ENCODE peak calls at places on chromosomes 13 and 19, in eight cellular contexts. One of them, this sample, is unnamed.
A peak's percentile ranks its signal among the peaks of the same experiment; 100 is the strongest.

GRCh38 chr19:30923096-30923495 is 426.1 kb downstream of the TSHZ3 start:
- DNase-seq in mesendoderm: no peak
- DNase-seq in small intestine: no peak
- DNase-seq in IMR-90: no peak
- DNase-seq in CD8-positive, alpha-beta T cell: no peak
- DNase-seq in psoas muscle: no peak
- DNase-seq in prostate gland: no peak
- DNase-seq in cardiac muscle cell: no peak
- DNase-seq in this sample: no peak

GRCh38 chr19:35509861-35510625 is 3.4 kb downstream of the DMKN start:
- DNase-seq in small intestine: peak; percentile 66
- DNase-seq in IMR-90: peak; percentile 22
- DNase-seq in CD8-positive, alpha-beta T cell: peak; percentile 67
- DNase-seq in psoas muscle: peak; percentile 67
- DNase-seq in cardiac muscle cell: peak; percentile 93
- DNase-seq in prostate gland: peak; percentile 84
- DNase-seq in mesendoderm: peak; percentile 95
- DNase-seq in this sample: peak; percentile 93

GRCh38 chr19:48510421-48511268 is 990 bp downstream of the LMTK3 start:
- DNase-seq in psoas muscle: peak; percentile 67
- DNase-seq in small intestine: peak; percentile 55
- DNase-seq in IMR-90: peak; percentile 39
- DNase-seq in CD8-positive, alpha-beta T cell: peak; percentile 67
- DNase-seq in mesendoderm: peak; percentile 82
- DNase-seq in prostate gland: peak; percentile 66
- DNase-seq in cardiac muscle cell: peak; percentile 69
- DNase-seq in this sample: peak; percentile 42

GRCh38 chr13:97189943-97190342 is 32.2 kb upstream of the MBNL2 start:
- DNase-seq in small intestine: no peak
- DNase-seq in prostate gland: no peak
- DNase-seq in CD8-positive, alpha-beta T cell: no peak
- DNase-seq in cardiac muscle cell: no peak
- DNase-seq in mesendoderm: no peak
- DNase-seq in IMR-90: no peak
- DNase-seq in psoas muscle: no peak
- DNase-seq in this sample: no peak

GRCh38 chr19:11286312-11286974 is 9.5 kb upstream of the TSPAN16 start:
- DNase-seq in CD8-positive, alpha-beta T cell: no peak
- DNase-seq in small intestine: no peak
- DNase-seq in psoas muscle: no peak
- DNase-seq in mesendoderm: no peak
- DNase-seq in IMR-90: peak; percentile 58
- DNase-seq in cardiac muscle cell: no peak
- DNase-seq in prostate gland: no peak
- DNase-seq in this sample: no peak

GRCh38 chr13:112587767-112588489 is at the start of gene TUBGCP3:
- DNase-seq in CD8-positive, alpha-beta T cell: peak; percentile 66
- DNase-seq in small intestine: peak; percentile 80
- DNase-seq in cardiac muscle cell: peak; percentile 90
- DNase-seq in psoas muscle: peak; percentile 87
- DNase-seq in prostate gland: peak; percentile 64
- DNase-seq in mesendoderm: peak; percentile 86
- DNase-seq in IMR-90: peak; percentile 78
- DNase-seq in this sample: peak; percentile 86

GRCh38 chr13:85497652-85498051 is 301.6 kb downstream of the SLITRK6 start:
- DNase-seq in mesendoderm: no peak
- DNase-seq in cardiac muscle cell: no peak
- DNase-seq in psoas muscle: no peak
- DNase-seq in small intestine: no peak
- DNase-seq in prostate gland: no peak
- DNase-seq in IMR-90: peak; percentile 97
- DNase-seq in CD8-positive, alpha-beta T cell: no peak
- DNase-seq in this sample: peak; percentile 74

GRCh38 chr19:3801412-3802096 is 15.4 kb upstream of the MATK start:
- DNase-seq in cardiac muscle cell: peak; percentile 32
- DNase-seq in CD8-positive, alpha-beta T cell: peak; percentile 44
- DNase-seq in IMR-90: no peak
- DNase-seq in small intestine: peak; percentile 23
- DNase-seq in psoas muscle: no peak
- DNase-seq in prostate gland: peak; percentile 53
- DNase-seq in mesendoderm: peak; percentile 69
- DNase-seq in this sample: peak; percentile 36

GRCh38 chr19:43628646-43629326 is 9.4 kb upstream of the ZNF428 start:
- DNase-seq in prostate gland: no peak
- DNase-seq in small intestine: no peak
- DNase-seq in CD8-positive, alpha-beta T cell: no peak
- DNase-seq in IMR-90: no peak
- DNase-seq in cardiac muscle cell: no peak
- DNase-seq in mesendoderm: no peak
- DNase-seq in psoas muscle: no peak
- DNase-seq in this sample: no peak

GRCh38 chr13:28313579-28313978 is 175.2 kb downstream of the PAN3 start:
- DNase-seq in IMR-90: peak; percentile 57
- DNase-seq in psoas muscle: no peak
- DNase-seq in small intestine: no peak
- DNase-seq in mesendoderm: peak; percentile 54
- DNase-seq in CD8-positive, alpha-beta T cell: no peak
- DNase-seq in cardiac muscle cell: no peak
- DNase-seq in prostate gland: no peak
- DNase-seq in this sample: no peak

GRCh38 chr19:15200575-15201364 is at the start of gene NOTCH3:
- DNase-seq in mesendoderm: peak; percentile 43
- DNase-seq in prostate gland: no peak
- DNase-seq in CD8-positive, alpha-beta T cell: no peak
- DNase-seq in psoas muscle: no peak
- DNase-seq in small intestine: no peak
- DNase-seq in IMR-90: no peak
- DNase-seq in cardiac muscle cell: peak; percentile 83
- DNase-seq in this sample: no peak

GRCh38 chr19:4496304-4496703 is 22.0 kb downstream of the PLIN4 start:
- DNase-seq in small intestine: no peak
- DNase-seq in psoas muscle: no peak
- DNase-seq in mesendoderm: no peak
- DNase-seq in CD8-positive, alpha-beta T cell: no peak
- DNase-seq in cardiac muscle cell: no peak
- DNase-seq in prostate gland: no peak
- DNase-seq in IMR-90: no peak
- DNase-seq in this sample: no peak

GRCh38 chr19:19371056-19371455 is 34.4 kb upstream of the GATAD2A start:
- DNase-seq in psoas muscle: no peak
- DNase-seq in CD8-positive, alpha-beta T cell: no peak
- DNase-seq in prostate gland: no peak
- DNase-seq in small intestine: no peak
- DNase-seq in cardiac muscle cell: no peak
- DNase-seq in mesendoderm: no peak
- DNase-seq in IMR-90: no peak
- DNase-seq in this sample: peak; percentile 18

GRCh38 chr13:76216729-76217128 is 580.6 kb downstream of the LMO7 start:
- DNase-seq in small intestine: no peak
- DNase-seq in mesendoderm: no peak
- DNase-seq in IMR-90: no peak
- DNase-seq in CD8-positive, alpha-beta T cell: no peak
- DNase-seq in cardiac muscle cell: no peak
- DNase-seq in psoas muscle: no peak
- DNase-seq in prostate gland: no peak
- DNase-seq in this sample: no peak

GRCh38 chr19:23957660-23958281 is 43.1 kb downstream of the ZNF726 start:
- DNase-seq in cardiac muscle cell: no peak
- DNase-seq in mesendoderm: no peak
- DNase-seq in CD8-positive, alpha-beta T cell: no peak
- DNase-seq in prostate gland: no peak
- DNase-seq in IMR-90: peak; percentile 82
- DNase-seq in small intestine: peak; percentile 1
- DNase-seq in psoas muscle: no peak
- DNase-seq in this sample: peak; percentile 76

DNA sequence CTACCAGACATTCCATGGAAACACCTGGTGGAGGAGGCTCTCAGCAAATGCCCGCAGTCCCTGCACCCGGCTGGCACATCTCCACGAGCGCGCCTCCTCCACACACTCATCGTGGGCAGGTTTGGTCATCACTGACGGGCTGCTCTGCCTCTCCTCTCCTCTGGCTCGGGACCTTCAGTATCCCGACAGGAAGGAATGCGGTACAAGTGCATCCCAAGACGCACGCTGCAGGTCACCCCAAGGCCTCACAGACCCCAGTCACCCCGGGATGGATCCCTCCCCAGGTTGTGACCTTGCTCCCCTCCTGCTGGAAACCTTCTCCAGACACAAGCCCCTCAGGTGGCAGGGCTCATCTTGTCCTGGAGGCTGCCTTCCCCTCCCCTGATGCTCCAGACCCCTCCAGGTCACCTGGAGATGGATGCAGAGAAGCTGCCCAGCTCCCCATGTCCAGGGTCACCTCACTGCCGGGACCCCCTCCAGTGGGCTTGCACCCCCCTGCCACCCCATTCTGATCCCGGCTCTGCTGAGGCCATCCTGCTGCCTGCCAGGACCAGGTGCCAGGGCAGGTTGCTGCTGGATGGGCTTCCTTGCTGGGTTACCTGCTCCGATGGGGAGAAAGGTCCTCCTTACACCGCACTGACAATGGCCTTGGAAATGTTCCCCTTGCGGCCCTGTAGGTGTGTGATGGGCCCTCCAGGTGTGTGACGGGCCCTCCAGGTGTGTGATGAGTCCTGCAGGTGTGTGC is 29.9 kb downstream of the C13orf46 start:
- DNase-seq in mesendoderm: no peak
- DNase-seq in CD8-positive, alpha-beta T cell: no peak
- DNase-seq in psoas muscle: no peak
- DNase-seq in IMR-90: no peak
- DNase-seq in small intestine: no peak
- DNase-seq in prostate gland: no peak
- DNase-seq in cardiac muscle cell: no peak
- DNase-seq in this sample: no peak
- H3K27ac ChIP-seq in mesendoderm: no peak overlapping the region
- H3K27ac ChIP-seq in CD8-positive, alpha-beta T cell: no peak overlapping the region
- H3K27ac ChIP-seq in psoas muscle: no peak overlapping the region
- H3K27ac ChIP-seq in IMR-90: no peak overlapping the region
- H3K27ac ChIP-seq in small intestine: no peak overlapping the region
- H3K27ac ChIP-seq in prostate gland: no peak overlapping the region
- H3K27ac ChIP-seq in cardiac muscle cell: peak overlapping the region; percentile 62
- H3K27ac ChIP-seq in this sample: no peak overlapping the region

GRCh38 chr19:8413593-8413923 is 453 bp downstream of the MARCHF2 start:
- DNase-seq in cardiac muscle cell: no peak
- DNase-seq in small intestine: no peak
- DNase-seq in CD8-positive, alpha-beta T cell: no peak
- DNase-seq in IMR-90: no peak
- DNase-seq in prostate gland: no peak
- DNase-seq in psoas muscle: no peak
- DNase-seq in mesendoderm: no peak
- DNase-seq in this sample: no peak
- H3K27ac ChIP-seq in cardiac muscle cell: no peak overlapping the region
- H3K27ac ChIP-seq in small intestine: peak overlapping the region; percentile 40
- H3K27ac ChIP-seq in CD8-positive, alpha-beta T cell: no peak overlapping the region
- H3K27ac ChIP-seq in IMR-90: no peak overlapping the region
- H3K27ac ChIP-seq in prostate gland: peak overlapping the region; percentile 57
- H3K27ac ChIP-seq in psoas muscle: peak overlapping the region; percentile 87
- H3K27ac ChIP-seq in mesendoderm: no peak overlapping the region
- H3K27ac ChIP-seq in this sample: peak overlapping the region; percentile 21

GRCh38 chr13:83839158-83839557 is 43.1 kb downstream of the SLITRK1 start:
- DNase-seq in mesendoderm: peak; percentile 18
- DNase-seq in CD8-positive, alpha-beta T cell: no peak
- DNase-seq in psoas muscle: no peak
- DNase-seq in IMR-90: no peak
- DNase-seq in small intestine: no peak
- DNase-seq in prostate gland: no peak
- DNase-seq in cardiac muscle cell: no peak
- DNase-seq in this sample: no peak
- H3K27ac ChIP-seq in mesendoderm: no peak overlapping the region
- H3K27ac ChIP-seq in CD8-positive, alpha-beta T cell: no peak overlapping the region
- H3K27ac ChIP-seq in psoas muscle: no peak overlapping the region
- H3K27ac ChIP-seq in IMR-90: no peak overlapping the region
- H3K27ac ChIP-seq in small intestine: no peak overlapping the region
- H3K27ac ChIP-seq in prostate gland: no peak overlapping the region
- H3K27ac ChIP-seq in cardiac muscle cell: no peak overlapping the region
- H3K27ac ChIP-seq in this sample: no peak overlapping the region

GRCh38 chr19:2540251-2540645 is 64.3 kb downstream of the GADD45B start:
- DNase-seq in prostate gland: no peak
- DNase-seq in IMR-90: no peak
- DNase-seq in small intestine: no peak
- DNase-seq in CD8-positive, alpha-beta T cell: no peak
- DNase-seq in cardiac muscle cell: no peak
- DNase-seq in psoas muscle: no peak
- DNase-seq in mesendoderm: no peak
- DNase-seq in this sample: no peak
- H3K27ac ChIP-seq in prostate gland: peak overlapping the region; percentile 92
- H3K27ac ChIP-seq in IMR-90: peak overlapping the region; percentile 87
- H3K27ac ChIP-seq in small intestine: peak overlapping the region; percentile 85
- H3K27ac ChIP-seq in CD8-positive, alpha-beta T cell: no peak overlapping the region
- H3K27ac ChIP-seq in cardiac muscle cell: peak overlapping the region; percentile 100
- H3K27ac ChIP-seq in psoas muscle: peak overlapping the region; percentile 90
- H3K27ac ChIP-seq in mesendoderm: peak overlapping the region; percentile 97
- H3K27ac ChIP-seq in this sample: peak overlapping the region; percentile 99

DNA sequence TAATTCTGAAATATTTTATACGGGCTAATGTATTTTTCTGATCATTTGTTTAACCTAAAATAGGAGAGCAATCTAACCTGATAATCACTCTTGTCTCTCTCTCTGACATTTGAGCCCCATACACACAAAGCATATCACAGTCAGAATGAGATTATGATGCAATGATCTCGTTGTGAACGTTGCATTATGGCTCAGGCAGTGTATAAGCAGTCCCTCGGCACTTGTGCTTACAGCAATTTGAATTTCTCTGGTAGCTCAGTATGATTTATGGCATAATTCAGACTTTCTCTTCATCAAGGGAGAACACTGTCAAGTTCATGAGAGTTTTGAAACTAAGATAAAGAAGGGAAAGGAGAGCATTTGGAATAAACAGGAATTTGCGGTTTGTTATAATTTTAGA is 256.1 kb downstream of the DACH1 start:
- DNase-seq in IMR-90: no peak
- DNase-seq in CD8-positive, alpha-beta T cell: no peak
- DNase-seq in psoas muscle: no peak
- DNase-seq in cardiac muscle cell: no peak
- DNase-seq in small intestine: no peak
- DNase-seq in prostate gland: no peak
- DNase-seq in mesendoderm: no peak
- DNase-seq in this sample: no peak
- H3K27ac ChIP-seq in IMR-90: no peak overlapping the region
- H3K27ac ChIP-seq in CD8-positive, alpha-beta T cell: no peak overlapping the region
- H3K27ac ChIP-seq in psoas muscle: no peak overlapping the region
- H3K27ac ChIP-seq in cardiac muscle cell: no peak overlapping the region
- H3K27ac ChIP-seq in small intestine: no peak overlapping the region
- H3K27ac ChIP-seq in prostate gland: no peak overlapping the region
- H3K27ac ChIP-seq in mesendoderm: no peak overlapping the region
- H3K27ac ChIP-seq in this sample: no peak overlapping the region

DNA sequence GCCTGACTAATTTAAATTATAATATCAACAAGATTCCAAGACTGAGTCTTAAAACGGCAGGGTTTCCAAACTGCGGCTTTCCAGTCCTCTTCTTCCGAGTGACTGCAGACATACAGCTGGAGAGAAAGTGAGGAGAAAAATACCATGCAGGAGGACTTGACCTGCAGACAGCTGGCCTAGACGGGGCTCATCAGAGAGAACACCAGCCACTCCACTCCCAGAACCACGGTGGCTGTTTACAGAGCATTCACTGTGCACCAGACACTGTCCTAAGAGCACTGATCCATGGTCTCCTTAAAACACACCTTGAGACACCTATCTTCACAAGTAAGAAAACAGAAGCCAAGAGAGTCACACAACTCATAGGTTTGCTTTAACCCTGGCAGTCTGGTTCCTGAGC is 152.7 kb downstream of the MIPEP start:
- DNase-seq in IMR-90: no peak
- DNase-seq in mesendoderm: no peak
- DNase-seq in CD8-positive, alpha-beta T cell: no peak
- DNase-seq in cardiac muscle cell: no peak
- DNase-seq in prostate gland: no peak
- DNase-seq in small intestine: no peak
- DNase-seq in psoas muscle: no peak
- DNase-seq in this sample: no peak
- H3K27ac ChIP-seq in IMR-90: no peak overlapping the region
- H3K27ac ChIP-seq in mesendoderm: no peak overlapping the region
- H3K27ac ChIP-seq in CD8-positive, alpha-beta T cell: no peak overlapping the region
- H3K27ac ChIP-seq in cardiac muscle cell: no peak overlapping the region
- H3K27ac ChIP-seq in prostate gland: no peak overlapping the region
- H3K27ac ChIP-seq in small intestine: no peak overlapping the region
- H3K27ac ChIP-seq in psoas muscle: no peak overlapping the region
- H3K27ac ChIP-seq in this sample: no peak overlapping the region